ENCODE peak calls at places on chromosomes 3 and 15, in eight cellular contexts. R, A, W, N, K, E, B and M are unnamed samples.

GRCh38 chr3:44323341-44323955 is 15.1 kb upstream of the TCAIM start:
- DNase-seq in R (no peak), A (peak), W (peak), N (peak), K (peak), E (peak), B (peak), M (peak)

GRCh38 chr3:49607105-49607591 is 52.9 kb downstream of the BSN start:
- DNase-seq in R (no peak), A (no peak), W (no peak), N (no peak), K (no peak), E (no peak), B (no peak), M (no peak)

GRCh38 chr3:186523022-186523421 is 21.2 kb downstream of the CRYGS start:
- DNase-seq in R (no peak), A (no peak), W (no peak), N (no peak), K (no peak), E (no peak), B (no peak), M (no peak)

GRCh38 chr3:177300039-177300833 is 103.0 kb upstream of the TBL1XR1 start:
- DNase-seq in R (no peak), A (no peak), W (no peak), N (peak), K (no peak), E (no peak), B (no peak), M (no peak)

GRCh38 chr3:143081844-143082778 is 37.5 kb upstream of the CHST2 start:
- DNase-seq in R (no peak), A (no peak), W (no peak), N (no peak), K (no peak), E (no peak), B (no peak), M (no peak)

GRCh38 chr3:190728574-190729246 is 133.8 kb downstream of the GMNC start:
- DNase-seq in R (no peak), A (no peak), W (no peak), N (no peak), K (no peak), E (no peak), B (no peak), M (no peak)

GRCh38 chr3:45571216-45571615 is 23.3 kb upstream of the LIMD1 start:
- DNase-seq in R (no peak), A (no peak), W (no peak), N (no peak), K (no peak), E (no peak), B (no peak), M (no peak)

GRCh38 chr15:34810455-34811146 is 15.3 kb upstream of the ACTC1 start:
- DNase-seq in R (no peak), A (no peak), W (no peak), N (no peak), K (no peak), E (no peak), B (no peak), M (no peak)

GRCh38 chr3:110327870-110328269 is 743.7 kb upstream of the NECTIN3 start:
- DNase-seq in R (no peak), A (no peak), W (no peak), N (no peak), K (no peak), E (no peak), B (no peak), M (no peak)

GRCh38 chr3:156516284-156516683 is 38.6 kb downstream of the SSR3 start:
- DNase-seq in R (no peak), A (no peak), W (no peak), N (peak), K (no peak), E (no peak), B (no peak), M (no peak)

GRCh38 chr15:60026555-60026954 is 22.4 kb downstream of the FOXB1 start:
- DNase-seq in R (no peak), A (no peak), W (no peak), N (no peak), K (no peak), E (no peak), B (no peak), M (no peak)

GRCh38 chr3:129626744-129627349 is 20.4 kb upstream of the PLXND1 start:
- DNase-seq in R (peak), A (peak), W (peak), N (peak), K (peak), E (peak), B (peak), M (peak)
- TF ChIP-seq CTCF in R (no peak), A (no peak), W (peak), N (no peak), K (no peak), E (peak), B (peak), M (no peak)

GRCh38 chr15:100281096-100281917 is 60.5 kb downstream of the ADAMTS17 start:
- DNase-seq in R (no peak), A (no peak), W (no peak), N (no peak), K (no peak), E (no peak), B (no peak), M (no peak)
- TF ChIP-seq CTCF in R (no peak), A (no peak), W (no peak), N (no peak), K (no peak), E (no peak), B (no peak), M (no peak)

GRCh38 chr15:37881237-37882013 is 53.0 kb upstream of the TMCO5A start:
- DNase-seq in R (no peak), A (no peak), W (no peak), N (no peak), K (no peak), E (no peak), B (no peak), M (no peak)

GRCh38 chr15:37888356-37888755 is 46.1 kb upstream of the TMCO5A start:
- DNase-seq in R (no peak), A (no peak), W (no peak), N (no peak), K (no peak), E (no peak), B (no peak), M (no peak)

GRCh38 chr15:37880835-37881153 is 53.6 kb upstream of the TMCO5A start:
- DNase-seq in R (no peak), A (no peak), W (no peak), N (no peak), K (no peak), E (no peak), B (no peak), M (no peak)

GRCh38 chr15:37882640-37883039 is 51.8 kb upstream of the TMCO5A start:
- DNase-seq in R (no peak), A (no peak), W (no peak), N (no peak), K (no peak), E (no peak), B (no peak), M (no peak)

GRCh38 chr15:37885651-37886050 is 48.8 kb upstream of the TMCO5A start:
- DNase-seq in R (no peak), A (no peak), W (no peak), N (no peak), K (no peak), E (no peak), B (no peak), M (no peak)
- TF ChIP-seq CTCF in R (no peak), A (no peak), W (no peak), N (no peak), K (no peak), E (no peak), B (no peak), M (no peak)

DNA sequence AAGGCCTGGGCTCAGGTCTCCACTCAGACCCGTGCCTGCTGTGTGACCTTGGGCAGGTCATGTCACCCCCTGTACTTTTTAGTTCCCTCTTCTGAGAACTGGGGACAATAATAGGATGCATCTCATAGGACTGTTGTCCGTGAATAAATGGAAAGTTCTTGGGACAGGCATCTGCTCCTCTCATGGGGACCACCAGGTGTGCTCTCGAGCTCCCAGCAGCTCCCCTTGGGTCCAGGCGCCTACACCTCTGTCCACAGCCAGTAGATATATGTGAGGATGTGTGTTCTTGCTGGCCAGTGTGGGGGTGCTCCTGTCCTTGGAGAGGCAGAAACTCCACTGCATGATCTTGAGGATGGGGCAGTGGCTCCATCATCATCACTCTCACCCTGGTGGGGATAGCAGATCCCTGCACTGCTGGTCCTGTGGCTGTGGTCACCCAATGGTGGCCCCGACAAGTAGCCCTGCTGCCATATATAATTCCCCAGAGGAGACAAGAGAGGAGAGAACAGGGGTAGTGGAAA is 257.6 kb upstream of the TLE3 start:
- DNase-seq in R (no peak), A (no peak), W (no peak), N (no peak), K (no peak), E (no peak), B (no peak), M (no peak)
- TF ChIP-seq CTCF in R (peak), A (no peak), W (no peak), N (no peak), K (peak), E (no peak), B (peak), M (peak)

DNA sequence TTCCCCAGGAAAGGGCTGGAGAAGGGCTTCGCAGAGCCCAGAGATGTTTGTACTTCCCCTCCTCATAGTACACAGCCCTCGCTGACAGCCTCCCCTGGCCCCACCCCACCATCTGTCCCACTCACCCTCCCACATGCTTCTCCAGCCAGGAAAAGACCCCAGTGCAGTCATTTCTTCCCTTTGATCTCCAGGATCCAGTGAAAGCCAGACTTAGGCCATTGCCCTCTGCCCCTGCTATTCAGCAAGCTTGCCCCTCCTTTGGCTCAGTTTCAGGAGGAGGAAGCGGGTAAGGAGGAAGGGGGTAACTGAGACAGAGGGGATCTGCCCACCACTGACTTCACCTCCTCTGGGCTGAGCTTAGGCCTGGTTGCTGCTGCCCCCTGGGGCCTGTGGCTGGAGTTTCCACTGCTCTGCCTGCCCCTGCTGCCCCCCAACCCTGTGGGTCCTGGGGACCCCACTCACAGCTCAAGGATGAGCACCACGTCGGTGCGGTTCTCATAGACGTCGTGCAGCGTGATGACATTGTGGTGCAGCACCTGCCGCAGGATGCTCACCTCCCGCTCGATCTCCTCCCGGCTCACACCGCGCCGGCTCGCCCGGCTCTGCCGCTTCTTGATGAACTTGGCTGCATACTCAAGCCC is 63.1 kb downstream of the DAPK2 start:
- DNase-seq in R (peak), A (peak), W (no peak), N (no peak), K (peak), E (no peak), B (no peak), M (no peak)
- TF ChIP-seq CTCF in R (peak), A (peak), W (no peak), N (no peak), K (no peak), E (peak), B (no peak), M (no peak)

DNA sequence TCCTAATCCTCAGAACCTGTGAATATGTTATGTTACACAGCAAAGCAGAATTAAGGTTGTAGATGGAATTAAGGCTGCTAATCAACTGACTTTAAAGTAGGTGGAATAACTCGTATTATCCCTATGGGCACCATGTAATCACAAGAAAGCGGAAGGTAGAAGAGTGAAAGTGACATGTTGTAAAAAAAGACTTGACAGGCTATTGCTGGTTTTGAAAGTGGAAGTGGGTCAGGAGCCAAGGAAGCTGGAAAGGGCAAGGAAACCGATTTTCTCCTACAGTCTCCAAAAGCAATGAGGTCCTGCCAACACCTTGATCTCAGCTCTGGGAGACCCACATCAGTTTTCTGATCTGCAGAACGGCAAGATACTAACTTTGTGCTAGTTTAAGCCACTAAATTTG is 6.6 kb downstream of the TP63 start:
- DNase-seq in R (no peak), A (no peak), W (no peak), N (no peak), K (no peak), E (no peak), B (no peak), M (no peak)
- TF ChIP-seq CTCF in R (no peak), A (no peak), W (no peak), N (no peak), K (no peak), E (no peak), B (no peak), M (no peak)